ENCODE peak calls at places on chromosomes 5 and 9, in nine cellular contexts. J, Y, S, O, I, B, N, W and H are unnamed samples.

GRCh38 chr5:135126688-135127603 is 92.9 kb upstream of the PITX1 start:
- DNase-seq in J (no peak), Y (no peak), S (no peak), O (no peak), I (no peak), B (no peak), N (no peak), W (no peak), H (no peak)

GRCh38 chr5:3432135-3432534 is 163.5 kb upstream of the IRX1 start:
- DNase-seq in J (no peak), Y (no peak), S (no peak), O (no peak), I (no peak), B (no peak), N (no peak), W (no peak), H (no peak)

GRCh38 chr5:143850050-143850713 is 38.2 kb downstream of the HMHB1 start:
- DNase-seq in J (no peak), Y (peak; percentile 61), S (no peak), O (no peak), I (no peak), B (no peak), N (no peak), W (no peak), H (no peak)

GRCh38 chr9:136079211-136079915 is 15.7 kb downstream of the NACC2 start:
- DNase-seq in J (no peak), Y (no peak), S (no peak), O (no peak), I (no peak), B (no peak), N (no peak), W (no peak), H (no peak)

GRCh38 chr9:136527721-136528710 is 17.8 kb downstream of the NOTCH1 start:
- DNase-seq in J (no peak), Y (peak; percentile 60), S (no peak), O (no peak), I (peak; percentile 31), B (no peak), N (no peak), W (no peak), H (no peak)

GRCh38 chr9:22052376-22052945 is 43.4 kb upstream of the CDKN2B start:
- DNase-seq in J (no peak), Y (peak; percentile 88), S (no peak), O (peak; percentile 72), I (peak; percentile 96), B (no peak), N (no peak), W (no peak), H (no peak)

GRCh38 chr5:72599519-72600400 is 92.5 kb upstream of the ZNF366 start:
- DNase-seq in J (no peak), Y (peak; percentile 72), S (no peak), O (no peak), I (peak; percentile 78), B (no peak), N (no peak), W (no peak), H (no peak)

GRCh38 chr5:132418876-132419275 is 49.4 kb downstream of the SLC22A5 start:
- DNase-seq in J (no peak), Y (peak; percentile 24), S (no peak), O (no peak), I (peak; percentile 32), B (no peak), N (no peak), W (no peak), H (no peak)

GRCh38 chr5:73218552-73219171 is 45.7 kb downstream of the TMEM174 start:
- DNase-seq in J (no peak), Y (peak; percentile 82), S (no peak), O (no peak), I (peak; percentile 66), B (no peak), N (no peak), W (no peak), H (no peak)

GRCh38 chr5:177973066-177973635 is 22.9 kb downstream of the PROP1 start:
- DNase-seq in J (no peak), Y (no peak), S (no peak), O (no peak), I (peak; percentile 27), B (no peak), N (no peak), W (no peak), H (no peak)

GRCh38 chr5:28468121-28468520 is 1429.7 kb upstream of the CDH9 start:
- DNase-seq in J (no peak), Y (no peak), S (no peak), O (no peak), I (no peak), B (no peak), N (no peak), W (no peak), H (no peak)

GRCh38 chr5:61184708-61185107 is 22.4 kb upstream of the SMIM15 start:
- DNase-seq in J (no peak), Y (peak; percentile 33), S (no peak), O (no peak), I (peak; percentile 60), B (no peak), N (no peak), W (no peak), H (no peak)

GRCh38 chr5:91296691-91297143 is 86.4 kb downstream of the ARRDC3 start:
- DNase-seq in J (no peak), Y (peak; percentile 93), S (no peak), O (no peak), I (peak; percentile 34), B (no peak), N (no peak), W (no peak), H (no peak)

GRCh38 chr9:20316372-20316771 is 305.9 kb downstream of the MLLT3 start:
- DNase-seq in J (no peak), Y (no peak), S (no peak), O (no peak), I (no peak), B (no peak), N (no peak), W (no peak), H (no peak)

GRCh38 chr9:6681957-6682501 is 36.5 kb upstream of the GLDC start:
- DNase-seq in J (no peak), Y (peak; percentile 53), S (no peak), O (no peak), I (no peak), B (no peak), N (no peak), W (no peak), H (no peak)

GRCh38 chr5:131640043-131640856 is 5.2 kb upstream of the RAPGEF6 start:
- DNase-seq in J (no peak), Y (peak; percentile 70), S (no peak), O (no peak), I (no peak), B (no peak), N (no peak), W (no peak), H (peak; percentile 27)

GRCh38 chr5:173793677-173794570 is 94.2 kb upstream of the CPEB4 start:
- DNase-seq in J (no peak), Y (no peak), S (no peak), O (no peak), I (peak; percentile 26), B (no peak), N (no peak), W (no peak), H (no peak)

GRCh38 chr5:61704289-61704688 is 372.2 kb downstream of the ZSWIM6 start:
- DNase-seq in J (no peak), Y (no peak), S (no peak), O (no peak), I (no peak), B (no peak), N (no peak), W (no peak), H (no peak)